ENCODE peak calls at places on chromosomes 4 and X, in eight cellular contexts. C, N, O, X, D, L, M and H are unnamed samples.

GRCh38 chr4:113747949-113748348 is 13.6 kb downstream of the CAMK2D start:
- DNase-seq in C (no peak), N (no peak), O (no peak), X (no peak), D (no peak), L (no peak), M (no peak), H (no peak)

GRCh38 chrX:120731386-120731785 is 101.5 kb upstream of the C1GALT1C1 start:
- DNase-seq in C (no peak), N (no peak), O (no peak), X (no peak), D (no peak), L (no peak), M (no peak), H (no peak)

GRCh38 chrX:104118765-104119164 is 6.4 kb downstream of the ZCCHC18 start:
- DNase-seq in C (no peak), N (no peak), O (no peak), X (no peak), D (no peak), L (no peak), M (no peak), H (no peak)

GRCh38 chr4:10730019-10730418 is 45.5 kb upstream of the CLNK start:
- DNase-seq in C (no peak), N (no peak), O (no peak), X (no peak), D (no peak), L (no peak), M (no peak), H (no peak)

GRCh38 chr4:11098461-11098860 is 330.2 kb downstream of the HS3ST1 start:
- DNase-seq in C (no peak), N (no peak), O (peak), X (no peak), D (no peak), L (no peak), M (no peak), H (no peak)

GRCh38 chr4:64144994-64145393 is 264.3 kb downstream of the TECRL start:
- DNase-seq in C (no peak), N (no peak), O (no peak), X (no peak), D (no peak), L (no peak), M (no peak), H (no peak)

GRCh38 chrX:68723491-68724155 is 76.2 kb downstream of the STARD8 start:
- DNase-seq in C (no peak), N (no peak), O (no peak), X (no peak), D (peak), L (no peak), M (no peak), H (no peak)

GRCh38 chr4:118557298-118557851 is 127.8 kb upstream of the METTL14 start:
- DNase-seq in C (no peak), N (no peak), O (no peak), X (peak), D (no peak), L (no peak), M (peak), H (no peak)

GRCh38 chr4:124146071-124146470 is 566.5 kb downstream of the ANKRD50 start:
- DNase-seq in C (no peak), N (no peak), O (no peak), X (no peak), D (no peak), L (no peak), M (peak), H (no peak)

GRCh38 chrX:111086521-111087127 is 9.4 kb upstream of the PAK3 start:
- DNase-seq in C (no peak), N (no peak), O (no peak), X (no peak), D (no peak), L (no peak), M (no peak), H (no peak)

GRCh38 chr4:33739886-33740285 is 2504.4 kb downstream of the ARAP2 start:
- DNase-seq in C (no peak), N (no peak), O (no peak), X (no peak), D (no peak), L (no peak), M (no peak), H (no peak)

GRCh38 chr4:98691588-98691987 is 33.2 kb upstream of the TSPAN5 start:
- DNase-seq in C (no peak), N (no peak), O (no peak), X (no peak), D (no peak), L (no peak), M (no peak), H (no peak)

GRCh38 chrX:19833034-19833677 is 54.2 kb downstream of the SH3KBP1 start:
- DNase-seq in C (no peak), N (no peak), O (no peak), X (no peak), D (no peak), L (no peak), M (no peak), H (no peak)

GRCh38 chr4:163540448-163540847 is 46.0 kb downstream of the TMA16 start:
- DNase-seq in C (no peak), N (no peak), O (no peak), X (no peak), D (no peak), L (no peak), M (no peak), H (no peak)

GRCh38 chr4:163536101-163536500 is 41.6 kb downstream of the TMA16 start:
- DNase-seq in C (peak), N (no peak), O (no peak), X (no peak), D (no peak), L (no peak), M (peak), H (no peak)

GRCh38 chr4:163534056-163534455 is 39.6 kb downstream of the TMA16 start:
- DNase-seq in C (no peak), N (no peak), O (no peak), X (no peak), D (no peak), L (no peak), M (no peak), H (no peak)

GRCh38 chr4:163540977-163541376 is 46.5 kb downstream of the TMA16 start:
- DNase-seq in C (peak), N (no peak), O (no peak), X (peak), D (no peak), L (no peak), M (peak), H (no peak)

GRCh38 chr4:163535657-163536056 is 41.2 kb downstream of the TMA16 start:
- DNase-seq in C (no peak), N (no peak), O (no peak), X (no peak), D (no peak), L (no peak), M (no peak), H (no peak)
- TF ChIP-seq CTCF in C (peak), N (no peak), O (peak), X (no peak), D (no peak), L (no peak), M (no peak), H (peak)

GRCh38 chr4:174713181-174713580 is 115.9 kb downstream of the GLRA3 start:
- DNase-seq in C (no peak), N (no peak), O (no peak), X (no peak), D (no peak), L (no peak), M (no peak), H (no peak)
- TF ChIP-seq CTCF in C (no peak), N (no peak), O (no peak), X (no peak), D (no peak), L (no peak), M (no peak), H (no peak)

GRCh38 chr4:137692205-137692604 is 159.9 kb upstream of the PCDH18 start:
- DNase-seq in C (no peak), N (no peak), O (no peak), X (no peak), D (no peak), L (no peak), M (no peak), H (no peak)

GRCh38 chr4:137688651-137689050 is 156.4 kb upstream of the PCDH18 start:
- DNase-seq in C (no peak), N (no peak), O (no peak), X (no peak), D (no peak), L (no peak), M (no peak), H (no peak)

GRCh38 chr4:137694138-137694537 is 161.8 kb upstream of the PCDH18 start:
- DNase-seq in C (no peak), N (no peak), O (no peak), X (no peak), D (no peak), L (no peak), M (peak), H (no peak)

GRCh38 chr4:137693641-137694040 is 161.3 kb upstream of the PCDH18 start:
- DNase-seq in C (no peak), N (no peak), O (no peak), X (no peak), D (no peak), L (no peak), M (no peak), H (no peak)
- TF ChIP-seq CTCF in C (no peak), N (no peak), O (no peak), X (no peak), D (no peak), L (no peak), M (no peak), H (no peak)

GRCh38 chr4:154743683-154744340 is at the start of gene LRAT:
- DNase-seq in C (no peak), N (no peak), O (no peak), X (no peak), D (peak), L (peak), M (no peak), H (peak)
- TF ChIP-seq CTCF in C (no peak), N (peak), O (no peak), X (no peak), D (no peak), L (no peak), M (no peak), H (peak)

GRCh38 chrX:125757794-125758564 is 408.1 kb downstream of the DCAF12L2 start:
- DNase-seq in C (no peak), N (no peak), O (no peak), X (no peak), D (no peak), L (no peak), M (no peak), H (no peak)

GRCh38 chrX:125758819-125759218 is 407.3 kb downstream of the DCAF12L2 start:
- DNase-seq in C (no peak), N (no peak), O (no peak), X (no peak), D (no peak), L (no peak), M (no peak), H (no peak)

GRCh38 chrX:125765347-125765746 is 400.7 kb downstream of the DCAF12L2 start:
- DNase-seq in C (no peak), N (no peak), O (no peak), X (no peak), D (no peak), L (no peak), M (no peak), H (no peak)

DNA sequence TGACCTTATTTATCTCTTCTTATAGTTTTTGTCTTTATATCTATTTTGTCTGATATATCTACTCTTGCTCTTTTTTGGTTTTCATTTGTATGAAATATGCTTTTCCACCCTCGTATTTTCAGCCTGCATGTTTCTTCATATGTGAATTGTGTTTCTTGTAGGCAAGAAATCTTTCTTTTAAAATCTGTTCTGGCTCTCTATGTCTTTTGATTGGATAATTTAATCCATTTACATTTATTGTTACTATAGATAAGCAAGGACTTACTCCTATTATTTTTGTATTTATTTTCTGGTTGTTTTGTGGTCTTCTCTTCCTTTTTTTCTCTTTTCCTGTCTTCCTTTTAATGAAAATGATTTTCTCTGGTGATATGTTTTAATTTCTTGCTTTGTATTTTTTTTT is 403.1 kb downstream of the DCAF12L2 start:
- DNase-seq in C (no peak), N (no peak), O (no peak), X (no peak), D (no peak), L (no peak), M (no peak), H (no peak)
- TF ChIP-seq CTCF in C (no peak), N (no peak), O (no peak), X (no peak), D (no peak), L (no peak), M (no peak), H (no peak)

DNA sequence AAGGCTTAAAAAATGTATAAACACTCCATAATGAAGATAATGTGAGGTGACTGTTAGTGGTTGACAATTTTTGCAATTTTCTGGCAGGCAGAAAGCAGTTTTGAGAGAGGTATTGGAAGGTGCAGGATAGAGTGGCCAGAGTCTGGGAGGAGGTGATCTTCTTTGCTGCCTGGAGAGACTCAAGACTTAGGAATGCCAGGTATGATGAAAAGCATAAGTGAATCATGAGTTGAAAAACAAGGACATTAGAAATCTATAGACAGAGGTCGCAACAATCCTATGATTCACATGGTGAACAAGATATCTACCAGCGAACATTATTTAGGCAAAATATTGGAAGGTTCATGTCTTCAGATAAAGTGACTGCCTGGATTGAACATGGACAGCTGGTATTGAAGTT is 118.5 kb downstream of the CFAP299 start:
- DNase-seq in C (no peak), N (no peak), O (no peak), X (no peak), D (no peak), L (no peak), M (no peak), H (no peak)
- TF ChIP-seq CTCF in C (no peak), N (no peak), O (no peak), X (no peak), D (no peak), L (no peak), M (no peak), H (no peak)

GRCh38 chrX:30622361-30622760 is 30.9 kb upstream of the GK start:
- DNase-seq in C (no peak), N (no peak), O (no peak), X (no peak), D (no peak), L (no peak), M (no peak), H (no peak)

GRCh38 chrX:30615229-30615628 is 37.7 kb upstream of the TASL start:
- DNase-seq in C (no peak), N (no peak), O (no peak), X (no peak), D (no peak), L (no peak), M (peak), H (no peak)

GRCh38 chrX:30620125-30620524 is 33.1 kb upstream of the GK start:
- DNase-seq in C (no peak), N (no peak), O (no peak), X (no peak), D (peak), L (no peak), M (no peak), H (no peak)

GRCh38 chrX:30620980-30621716 is 32.1 kb upstream of the GK start:
- DNase-seq in C (peak), N (no peak), O (no peak), X (peak), D (no peak), L (no peak), M (peak), H (no peak)

GRCh38 chrX:30618160-30618765 is 35.0 kb upstream of the GK start:
- DNase-seq in C (no peak), N (no peak), O (peak), X (no peak), D (peak), L (no peak), M (peak), H (no peak)
- TF ChIP-seq CTCF in C (no peak), N (no peak), O (peak), X (no peak), D (peak), L (no peak), M (no peak), H (peak)

GRCh38 chr4:139253046-139253445 is 27.0 kb downstream of the MGARP start:
- DNase-seq in C (no peak), N (no peak), O (no peak), X (no peak), D (no peak), L (no peak), M (no peak), H (no peak)
- TF ChIP-seq CTCF in C (no peak), N (no peak), O (no peak), X (no peak), D (no peak), L (no peak), M (no peak), H (no peak)

GRCh38 chr4:8664031-8664805 is 71.7 kb downstream of the CPZ start:
- DNase-seq in C (no peak), N (no peak), O (no peak), X (no peak), D (no peak), L (no peak), M (no peak), H (no peak)
- TF ChIP-seq CTCF in C (no peak), N (no peak), O (no peak), X (no peak), D (no peak), L (no peak), M (no peak), H (no peak)

GRCh38 chrX:38282044-38282443 is 45.3 kb downstream of the RPGR start:
- DNase-seq in C (no peak), N (no peak), O (peak), X (no peak), D (no peak), L (no peak), M (peak), H (no peak)
- TF ChIP-seq CTCF in C (peak), N (no peak), O (peak), X (peak), D (peak), L (no peak), M (peak), H (no peak)